ENCODE peak calls at places on chromosome 16, in seven cellular contexts. One of them, this sample, is unnamed. For H3K9me3, the result is how much of the 10 kb centered on the place peaks cover.

GRCh38 chr16:85449195-85449884 is 163.8 kb upstream of the GSE1 start:
- DNase-seq in neural progenitor cell: no peak
- DNase-seq in aorta: no peak
- DNase-seq in prostate gland: no peak
- DNase-seq in PC-3: no peak
- DNase-seq in esophagus squamous epithelium: no peak
- DNase-seq in lower lobe of right lung: no peak
- DNase-seq in this sample: no peak

GRCh38 chr16:87368029-87368765 is 15.4 kb downstream of the FBXO31 start:
- DNase-seq in neural progenitor cell: no peak
- DNase-seq in aorta: peak
- DNase-seq in prostate gland: no peak
- DNase-seq in PC-3: no peak
- DNase-seq in esophagus squamous epithelium: no peak
- DNase-seq in lower lobe of right lung: peak
- DNase-seq in this sample: no peak

GRCh38 chr16:84246679-84247077 is 6.9 kb upstream of the KCNG4 start:
- DNase-seq in neural progenitor cell: no peak
- DNase-seq in aorta: no peak
- DNase-seq in prostate gland: no peak
- DNase-seq in PC-3: no peak
- DNase-seq in esophagus squamous epithelium: no peak
- DNase-seq in lower lobe of right lung: no peak
- DNase-seq in this sample: no peak

GRCh38 chr16:46908540-46909372 is 24.6 kb downstream of the GPT2 start:
- DNase-seq in neural progenitor cell: peak
- DNase-seq in aorta: no peak
- DNase-seq in prostate gland: peak
- DNase-seq in PC-3: peak
- DNase-seq in esophagus squamous epithelium: no peak
- DNase-seq in lower lobe of right lung: no peak
- DNase-seq in this sample: peak

GRCh38 chr16:90002759-90003158 is 16.5 kb downstream of the DBNDD1 start:
- DNase-seq in neural progenitor cell: no peak
- DNase-seq in aorta: no peak
- DNase-seq in prostate gland: no peak
- DNase-seq in PC-3: no peak
- DNase-seq in esophagus squamous epithelium: no peak
- DNase-seq in lower lobe of right lung: no peak
- DNase-seq in this sample: no peak

GRCh38 chr16:79299154-79299799 is 301.3 kb downstream of the MAF start:
- DNase-seq in neural progenitor cell: peak
- DNase-seq in aorta: no peak
- DNase-seq in prostate gland: no peak
- DNase-seq in PC-3: no peak
- DNase-seq in esophagus squamous epithelium: no peak
- DNase-seq in lower lobe of right lung: no peak
- DNase-seq in this sample: no peak

GRCh38 chr16:53433509-53433908 is 762 bp upstream of the RBL2 start:
- DNase-seq in neural progenitor cell: peak
- DNase-seq in aorta: no peak
- DNase-seq in prostate gland: peak
- DNase-seq in PC-3: peak
- DNase-seq in esophagus squamous epithelium: no peak
- DNase-seq in lower lobe of right lung: no peak
- DNase-seq in this sample: no peak

GRCh38 chr16:57540906-57541753 is 1.3 kb upstream of the ADGRG5 start:
- DNase-seq in neural progenitor cell: no peak
- DNase-seq in aorta: peak
- DNase-seq in prostate gland: no peak
- DNase-seq in PC-3: no peak
- DNase-seq in esophagus squamous epithelium: no peak
- DNase-seq in lower lobe of right lung: peak
- DNase-seq in this sample: no peak

GRCh38 chr16:74281285-74281684 is 15.3 kb upstream of the PSMD7 start:
- DNase-seq in neural progenitor cell: peak
- DNase-seq in aorta: no peak
- DNase-seq in prostate gland: no peak
- DNase-seq in PC-3: no peak
- DNase-seq in esophagus squamous epithelium: no peak
- DNase-seq in lower lobe of right lung: no peak
- DNase-seq in this sample: no peak

GRCh38 chr16:569445-570254 is at the start of gene PIGQ:
- DNase-seq in neural progenitor cell: peak
- DNase-seq in aorta: peak
- DNase-seq in prostate gland: peak
- DNase-seq in PC-3: peak
- DNase-seq in esophagus squamous epithelium: no peak
- DNase-seq in lower lobe of right lung: peak
- DNase-seq in this sample: peak

GRCh38 chr16:59342669-59343068 is 608.6 kb upstream of the GOT2 start:
- DNase-seq in neural progenitor cell: no peak
- DNase-seq in aorta: no peak
- DNase-seq in prostate gland: no peak
- DNase-seq in PC-3: no peak
- DNase-seq in esophagus squamous epithelium: no peak
- DNase-seq in lower lobe of right lung: no peak
- DNase-seq in this sample: no peak

GRCh38 chr16:75614247-75614897 is 8.7 kb downstream of the ADAT1 start:
- DNase-seq in neural progenitor cell: no peak
- DNase-seq in aorta: no peak
- DNase-seq in prostate gland: no peak
- DNase-seq in PC-3: peak
- DNase-seq in esophagus squamous epithelium: no peak
- DNase-seq in lower lobe of right lung: no peak
- DNase-seq in this sample: no peak

GRCh38 chr16:86044241-86044671 is 145.3 kb downstream of the IRF8 start:
- DNase-seq in neural progenitor cell: peak
- DNase-seq in aorta: peak
- DNase-seq in prostate gland: no peak
- DNase-seq in PC-3: peak
- DNase-seq in esophagus squamous epithelium: no peak
- DNase-seq in lower lobe of right lung: no peak
- DNase-seq in this sample: peak

GRCh38 chr16:10862432-10862831 is 14.6 kb upstream of the CIITA start:
- DNase-seq in neural progenitor cell: no peak
- DNase-seq in aorta: no peak
- DNase-seq in prostate gland: no peak
- DNase-seq in PC-3: peak
- DNase-seq in esophagus squamous epithelium: no peak
- DNase-seq in lower lobe of right lung: peak
- DNase-seq in this sample: peak

GRCh38 chr16:4111748-4112696 is 4.2 kb downstream of the ADCY9 start:
- DNase-seq in neural progenitor cell: no peak
- DNase-seq in aorta: no peak
- DNase-seq in prostate gland: no peak
- DNase-seq in PC-3: peak
- DNase-seq in esophagus squamous epithelium: no peak
- DNase-seq in lower lobe of right lung: peak
- DNase-seq in this sample: peak

GRCh38 chr16:9898555-9898954 is 283.7 kb downstream of the GRIN2A start:
- DNase-seq in neural progenitor cell: no peak
- DNase-seq in aorta: no peak
- DNase-seq in prostate gland: no peak
- DNase-seq in PC-3: no peak
- DNase-seq in esophagus squamous epithelium: no peak
- DNase-seq in lower lobe of right lung: no peak
- DNase-seq in this sample: no peak

GRCh38 chr16:57540387-57540786 is 2.1 kb upstream of the ADGRG5 start:
- DNase-seq in neural progenitor cell: no peak
- DNase-seq in aorta: peak
- DNase-seq in prostate gland: no peak
- DNase-seq in PC-3: no peak
- DNase-seq in esophagus squamous epithelium: no peak
- DNase-seq in lower lobe of right lung: peak
- DNase-seq in this sample: no peak

GRCh38 chr16:67278773-67279295 is 498 bp upstream of the PLEKHG4 start:
- DNase-seq in neural progenitor cell: peak
- DNase-seq in aorta: no peak
- DNase-seq in prostate gland: no peak
- DNase-seq in PC-3: no peak
- DNase-seq in esophagus squamous epithelium: no peak
- DNase-seq in lower lobe of right lung: peak
- DNase-seq in this sample: no peak

GRCh38 chr16:57757326-57757786 is 21.8 kb downstream of the KATNB1 start:
- DNase-seq in neural progenitor cell: peak
- DNase-seq in aorta: peak
- DNase-seq in prostate gland: peak
- DNase-seq in PC-3: peak
- DNase-seq in esophagus squamous epithelium: no peak
- DNase-seq in lower lobe of right lung: peak
- DNase-seq in this sample: peak

GRCh38 chr16:8568231-8568617 is 22.1 kb downstream of the TMEM114 start:
- DNase-seq in neural progenitor cell: no peak
- DNase-seq in aorta: no peak
- DNase-seq in prostate gland: no peak
- DNase-seq in PC-3: no peak
- DNase-seq in esophagus squamous epithelium: no peak
- DNase-seq in lower lobe of right lung: no peak
- DNase-seq in this sample: no peak

GRCh38 chr16:57574086-57574485 is 31.6 kb downstream of the ADGRG5 start:
- DNase-seq in neural progenitor cell: no peak
- DNase-seq in aorta: no peak
- DNase-seq in prostate gland: no peak
- DNase-seq in PC-3: no peak
- DNase-seq in esophagus squamous epithelium: no peak
- DNase-seq in lower lobe of right lung: no peak
- DNase-seq in this sample: no peak

DNA sequence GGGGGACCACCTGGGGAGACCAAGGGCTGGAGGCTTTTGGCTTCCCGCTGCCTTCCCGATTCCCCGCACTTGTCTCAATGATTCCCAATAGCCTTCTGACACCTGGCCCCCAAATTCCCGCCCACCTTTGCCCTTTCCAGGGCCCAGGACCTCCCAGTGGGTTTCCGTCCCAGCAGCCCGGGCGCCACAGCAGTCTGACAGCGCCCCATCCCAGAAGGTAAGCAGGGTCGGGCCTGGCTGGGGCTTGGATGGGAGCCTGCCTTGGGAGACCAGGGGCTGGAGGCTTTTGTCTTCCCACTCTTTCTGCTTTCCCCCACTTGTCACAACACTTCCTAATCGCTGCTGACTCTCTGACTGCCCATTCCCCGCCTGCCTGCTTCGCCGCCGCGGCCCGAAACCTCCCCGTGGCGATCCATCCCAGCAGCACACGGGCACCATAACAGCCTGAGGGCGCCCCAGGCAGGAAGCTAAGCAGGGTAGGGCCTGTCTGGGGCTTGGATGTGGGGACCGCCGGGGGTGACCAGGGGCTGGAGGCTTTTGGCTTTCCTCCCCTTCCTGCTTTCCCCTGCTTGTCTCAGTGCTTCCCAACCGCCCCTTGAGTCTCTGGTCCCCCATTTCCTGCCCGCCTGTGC is 2289.3 kb downstream of the TP53TG3F start:
- DNase-seq in neural progenitor cell: no peak
- DNase-seq in aorta: no peak
- DNase-seq in prostate gland: no peak
- DNase-seq in PC-3: no peak
- DNase-seq in esophagus squamous epithelium: no peak
- DNase-seq in lower lobe of right lung: no peak
- DNase-seq in this sample: no peak
- H3K9me3 ChIP-seq in neural progenitor cell: under half
- H3K9me3 ChIP-seq in aorta: under half
- H3K9me3 ChIP-seq in prostate gland: under half
- H3K9me3 ChIP-seq in PC-3: under half
- H3K9me3 ChIP-seq in esophagus squamous epithelium: under half
- H3K9me3 ChIP-seq in lower lobe of right lung: under half
- H3K9me3 ChIP-seq in this sample: under half

GRCh38 chr16:50461400-50461760 is 86.8 kb upstream of the NKD1 start:
- DNase-seq in neural progenitor cell: no peak
- DNase-seq in aorta: no peak
- DNase-seq in prostate gland: no peak
- DNase-seq in PC-3: no peak
- DNase-seq in esophagus squamous epithelium: no peak
- DNase-seq in lower lobe of right lung: no peak
- DNase-seq in this sample: no peak
- H3K4me3 ChIP-seq in neural progenitor cell: no peak
- H3K4me3 ChIP-seq in aorta: no peak
- H3K4me3 ChIP-seq in prostate gland: no peak
- H3K4me3 ChIP-seq in PC-3: no peak
- H3K4me3 ChIP-seq in esophagus squamous epithelium: no peak
- H3K4me3 ChIP-seq in lower lobe of right lung: no peak
- H3K4me3 ChIP-seq in this sample: no peak

GRCh38 chr16:35184356-35184870 is 1725.0 kb downstream of the TP53TG3F start:
- DNase-seq in neural progenitor cell: no peak
- DNase-seq in aorta: no peak
- DNase-seq in prostate gland: no peak
- DNase-seq in PC-3: no peak
- DNase-seq in esophagus squamous epithelium: no peak
- DNase-seq in lower lobe of right lung: no peak
- DNase-seq in this sample: no peak

GRCh38 chr16:35182943-35183550 is 1723.6 kb downstream of the TP53TG3F start:
- DNase-seq in neural progenitor cell: no peak
- DNase-seq in aorta: no peak
- DNase-seq in prostate gland: no peak
- DNase-seq in PC-3: no peak
- DNase-seq in esophagus squamous epithelium: no peak
- DNase-seq in lower lobe of right lung: no peak
- DNase-seq in this sample: no peak

GRCh38 chr16:35181422-35182030 is 1722.1 kb downstream of the TP53TG3F start:
- DNase-seq in neural progenitor cell: no peak
- DNase-seq in aorta: no peak
- DNase-seq in prostate gland: no peak
- DNase-seq in PC-3: no peak
- DNase-seq in esophagus squamous epithelium: no peak
- DNase-seq in lower lobe of right lung: no peak
- DNase-seq in this sample: no peak

GRCh38 chr16:35180970-35181369 is 1721.6 kb downstream of the TP53TG3F start:
- DNase-seq in neural progenitor cell: no peak
- DNase-seq in aorta: no peak
- DNase-seq in prostate gland: no peak
- DNase-seq in PC-3: no peak
- DNase-seq in esophagus squamous epithelium: no peak
- DNase-seq in lower lobe of right lung: no peak
- DNase-seq in this sample: no peak

GRCh38 chr16:35182043-35182677 is 1722.7 kb downstream of the TP53TG3F start:
- DNase-seq in neural progenitor cell: no peak
- DNase-seq in aorta: no peak
- DNase-seq in prostate gland: no peak
- DNase-seq in PC-3: no peak
- DNase-seq in esophagus squamous epithelium: no peak
- DNase-seq in lower lobe of right lung: no peak
- DNase-seq in this sample: no peak
- H3K9me3 ChIP-seq in neural progenitor cell: under half
- H3K9me3 ChIP-seq in aorta: under half
- H3K9me3 ChIP-seq in prostate gland: under half
- H3K9me3 ChIP-seq in PC-3: under half
- H3K9me3 ChIP-seq in esophagus squamous epithelium: under half
- H3K9me3 ChIP-seq in lower lobe of right lung: under half
- H3K9me3 ChIP-seq in this sample: under half

DNA sequence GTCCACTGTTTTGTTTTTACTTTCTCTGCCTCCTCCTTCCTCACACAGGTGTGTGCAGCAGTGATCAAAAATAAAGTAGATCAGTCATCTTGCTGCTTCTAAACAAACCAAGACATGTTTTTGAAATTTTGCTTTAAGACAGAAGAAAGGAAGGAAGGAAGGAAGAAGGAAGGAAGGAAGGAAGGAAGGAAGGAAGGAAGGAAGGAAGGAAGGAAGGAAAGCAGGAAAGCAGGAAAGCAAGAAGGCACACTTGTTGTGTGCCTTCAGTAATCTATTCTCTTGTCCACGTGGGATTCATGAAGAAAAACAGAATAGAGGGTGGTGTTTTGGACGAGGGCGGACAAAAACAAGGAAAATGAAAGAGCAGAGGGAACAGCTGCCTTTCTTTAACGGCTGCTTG is 188.4 kb upstream of the IRX3 start:
- DNase-seq in neural progenitor cell: no peak
- DNase-seq in aorta: no peak
- DNase-seq in prostate gland: no peak
- DNase-seq in PC-3: no peak
- DNase-seq in esophagus squamous epithelium: no peak
- DNase-seq in lower lobe of right lung: no peak
- DNase-seq in this sample: no peak
- H3K4me3 ChIP-seq in neural progenitor cell: no peak
- H3K4me3 ChIP-seq in aorta: no peak
- H3K4me3 ChIP-seq in prostate gland: no peak
- H3K4me3 ChIP-seq in PC-3: no peak
- H3K4me3 ChIP-seq in esophagus squamous epithelium: no peak
- H3K4me3 ChIP-seq in lower lobe of right lung: no peak
- H3K4me3 ChIP-seq in this sample: no peak